ENCODE peak calls at places on chromosomes 7 and 10, in six cellular contexts. W is SK-N-SH, I is K562, H is H1, N is HepG2, E is GM12878. R is an unnamed sample.

GRCh38 chr10:96612052-96612830 is 25.4 kb upstream of the TM9SF3 start:
- DNase-seq in W (no peak), I (no peak), H (no peak), N (peak; percentile 55), E (no peak), R (no peak)

GRCh38 chr10:64115913-64116643 is 594.9 kb downstream of the REEP3 start:
- DNase-seq in W (peak; percentile 44), I (no peak), H (no peak), N (no peak), E (no peak), R (no peak)

GRCh38 chr10:3655528-3655927 is 129.5 kb downstream of the KLF6 start:
- DNase-seq in W (no peak), I (no peak), H (no peak), N (no peak), E (no peak), R (peak; percentile 67)

GRCh38 chr7:147419001-147419400 is 1171.6 kb upstream of the C7orf33 start:
- DNase-seq in W (no peak), I (no peak), H (no peak), N (no peak), E (no peak), R (no peak)

GRCh38 chr7:70599446-70600190 is 532.3 kb upstream of the GALNT17 start:
- DNase-seq in W (no peak), I (no peak), H (no peak), N (no peak), E (no peak), R (no peak)

GRCh38 chr7:25662881-25663588 is 434.7 kb upstream of the NPVF start:
- DNase-seq in W (no peak), I (no peak), H (no peak), N (no peak), E (no peak), R (no peak)

GRCh38 chr7:40799-41750 is 151.3 kb upstream of the FAM20C start:
- DNase-seq in W (no peak), I (no peak), H (peak; percentile 47), N (no peak), E (no peak), R (no peak)

GRCh38 chr7:72493850-72494661 is 81.9 kb upstream of the CALN1 start:
- DNase-seq in W (peak; percentile 65), I (peak; percentile 62), H (peak; percentile 90), N (peak; percentile 35), E (peak; percentile 38), R (peak; percentile 6)

GRCh38 chr7:98105942-98106544 is 619 bp upstream of the LMTK2 start:
- DNase-seq in W (no peak), I (no peak), H (no peak), N (peak; percentile 35), E (no peak), R (no peak)

GRCh38 chr7:155467846-155468821 is 10.2 kb downstream of the EN2 start:
- DNase-seq in W (peak; percentile 48), I (no peak), H (peak; percentile 82), N (no peak), E (no peak), R (no peak)

GRCh38 chr7:34013421-34013820 is 108.1 kb downstream of the BMPER start:
- DNase-seq in W (no peak), I (no peak), H (no peak), N (no peak), E (no peak), R (no peak)

GRCh38 chr10:10295537-10295936 is 722.1 kb upstream of the CELF2 start:
- DNase-seq in W (no peak), I (no peak), H (no peak), N (no peak), E (no peak), R (no peak)

GRCh38 chr7:115099906-115100305 is 178.0 kb downstream of the MDFIC start:
- DNase-seq in W (no peak), I (no peak), H (no peak), N (peak; percentile 52), E (no peak), R (no peak)

GRCh38 chr10:72171175-72171630 is 44.6 kb upstream of the ANAPC16 start:
- DNase-seq in W (no peak), I (peak; percentile 33), H (no peak), N (peak; percentile 17), E (no peak), R (no peak)

GRCh38 chr7:111744501-111745155 is 182.3 kb upstream of the IMMP2L start:
- DNase-seq in W (no peak), I (no peak), H (no peak), N (no peak), E (no peak), R (no peak)

GRCh38 chr7:48109848-48110663 is 21.0 kb downstream of the UPP1 start:
- DNase-seq in W (peak; percentile 85), I (peak; percentile 84), H (peak; percentile 96), N (peak; percentile 56), E (peak; percentile 46), R (peak; percentile 69)

GRCh38 chr10:132229834-132230556 is 43.2 kb downstream of the DPYSL4 start:
- DNase-seq in W (peak; percentile 57), I (no peak), H (no peak), N (no peak), E (no peak), R (no peak)

DNA sequence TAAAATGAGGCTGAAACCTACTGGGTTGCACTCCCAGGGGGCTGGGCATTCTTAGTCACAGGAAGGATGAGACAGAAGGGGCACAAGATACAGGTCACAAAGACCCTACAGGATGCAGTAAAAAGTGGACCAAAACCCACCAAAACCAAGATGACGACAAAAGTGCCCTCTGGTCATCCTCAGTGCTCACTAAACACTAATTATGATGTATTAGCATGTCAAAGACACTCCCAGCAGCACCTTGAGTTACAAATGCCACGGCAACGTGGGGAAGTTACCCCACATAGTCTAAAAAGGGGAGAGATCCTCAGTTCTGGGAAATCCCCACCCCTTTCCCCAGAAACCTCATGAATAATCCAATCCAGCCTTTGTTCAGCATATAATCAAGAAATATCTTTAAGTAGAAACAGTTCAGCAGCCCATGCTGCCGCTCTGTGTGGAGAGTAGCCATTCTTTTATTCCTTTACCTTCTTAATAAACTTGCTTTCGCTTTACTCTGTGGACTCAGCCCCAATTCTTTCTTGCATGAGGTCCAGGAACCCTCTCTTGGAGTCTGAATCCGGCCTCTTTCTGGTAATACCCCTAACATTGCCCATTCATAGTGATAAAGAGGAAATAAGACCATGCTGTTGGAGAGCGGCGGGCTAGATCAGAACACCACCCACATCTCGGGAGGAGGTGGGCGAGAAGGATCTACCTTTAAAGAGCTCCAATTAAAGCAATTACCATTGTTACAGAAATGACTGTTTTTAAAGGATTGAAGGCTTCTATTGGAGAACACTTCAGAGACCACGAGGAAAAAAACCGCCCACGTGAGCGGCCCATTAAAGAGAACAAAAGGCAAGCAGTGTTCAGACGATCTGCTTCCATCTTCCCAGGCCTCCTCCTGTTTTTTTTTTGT is 170.9 kb downstream of the USP6NL start:
- DNase-seq in W (no peak), I (no peak), H (peak; percentile 38), N (no peak), E (peak; percentile 53), R (no peak)
- TF ChIP-seq GABPA in W (no peak), I (no peak), H (no peak), N (no peak), E (no peak), R (no peak)

GRCh38 chr10:100767428-100767779 is 22.0 kb downstream of the PAX2 start:
- DNase-seq in W (no peak), I (no peak), H (no peak), N (no peak), E (no peak), R (no peak)
- TF ChIP-seq GABPA in W (no peak), I (no peak), H (no peak), N (no peak), E (no peak), R (no peak)

DNA sequence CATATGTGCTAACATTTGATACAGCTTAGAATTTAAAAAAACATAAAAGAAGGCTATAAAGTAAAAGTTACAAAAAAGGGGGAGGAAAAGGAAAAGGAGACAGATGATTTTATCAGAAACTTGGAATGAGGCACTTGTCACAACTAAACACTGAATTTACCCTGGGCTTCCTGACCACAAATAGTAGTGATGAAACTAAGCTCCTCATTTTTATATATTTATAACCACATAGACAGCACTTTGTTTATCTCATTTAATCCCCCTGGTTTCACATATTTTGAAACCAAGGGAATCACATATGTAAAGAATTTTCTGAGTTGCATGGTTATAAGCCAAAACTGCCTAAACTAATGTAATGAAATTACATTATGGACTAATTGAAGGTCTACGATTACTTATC is 39.6 kb upstream of the MET start:
- DNase-seq in W (no peak), I (no peak), H (no peak), N (no peak), E (no peak), R (no peak)
- TF ChIP-seq GABPA in W (no peak), I (no peak), H (no peak), N (no peak), E (no peak), R (no peak)

DNA sequence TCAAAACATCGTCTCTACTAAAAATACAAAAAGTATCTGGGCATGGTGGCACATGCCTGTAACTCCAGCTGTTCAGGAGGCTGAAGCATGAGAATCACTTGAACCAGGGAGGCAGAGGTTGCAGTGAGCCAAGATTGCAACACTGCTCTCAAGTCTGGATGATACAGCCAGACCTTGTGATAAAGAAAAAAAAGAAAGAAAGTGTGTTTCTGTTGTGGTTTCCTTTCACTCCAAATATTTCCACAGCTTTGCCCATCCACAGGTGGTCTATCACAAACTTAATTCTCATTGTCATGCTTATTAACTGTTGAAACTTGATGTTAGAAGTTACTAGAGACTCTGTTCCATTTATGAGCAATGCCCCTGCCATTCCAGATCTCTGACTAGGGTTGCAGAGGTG is 316.0 kb upstream of the SEMA3C start:
- DNase-seq in W (no peak), I (no peak), H (no peak), N (no peak), E (no peak), R (no peak)
- TF ChIP-seq GABPA in W (no peak), I (no peak), H (no peak), N (no peak), E (no peak), R (no peak)

GRCh38 chr7:77570330-77571011 is 33.4 kb downstream of the PTPN12 start:
- DNase-seq in W (no peak), I (no peak), H (no peak), N (peak; percentile 41), E (no peak), R (peak; percentile 71)
- TF ChIP-seq GABPA in W (no peak), I (no peak), H (no peak), N (no peak), E (no peak), R (no peak)

DNA sequence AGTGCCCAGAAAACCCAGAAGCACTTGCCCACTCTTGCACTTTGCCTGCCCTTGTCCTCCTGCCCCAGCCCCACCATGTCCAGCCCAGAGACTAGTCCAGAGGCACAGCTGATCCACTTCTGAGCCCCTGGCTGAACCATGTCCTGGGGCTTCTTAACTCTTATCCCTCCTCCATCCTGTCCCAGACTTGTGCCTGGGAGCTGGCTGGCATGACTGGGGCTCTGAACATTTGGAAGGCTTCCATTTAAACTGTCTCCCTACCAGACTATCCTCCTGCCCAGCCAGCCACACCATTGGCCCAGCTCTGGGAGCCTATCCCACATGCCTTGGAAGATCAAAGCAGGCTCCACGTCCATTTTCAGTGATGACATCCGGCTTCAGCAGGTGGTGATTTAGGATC is 57.3 kb downstream of the FAM241B start:
- DNase-seq in W (no peak), I (no peak), H (no peak), N (no peak), E (no peak), R (no peak)
- TF ChIP-seq GABPA in W (no peak), I (no peak), H (no peak), N (no peak), E (no peak), R (no peak)

GRCh38 chr7:42319631-42320030 is 82.6 kb upstream of the GLI3 start:
- DNase-seq in W (no peak), I (no peak), H (no peak), N (no peak), E (no peak), R (no peak)
- TF ChIP-seq GABPA in W (no peak), I (no peak), H (no peak), N (no peak), E (no peak), R (no peak)